ENCODE peak calls at places on chromosomes 12 and 14, in six cellular contexts. K is neuronal stem cell; M is transverse colon; R is pancreas; E is CD8-positive, alpha-beta T cell; F is hepatocyte. T is an unnamed sample.

GRCh38 chr12:112419269-112420133 is 754 bp downstream of the PTPN11 start:
- DNase-seq in K (peak), M (peak), R (peak), E (no peak), F (peak), T (no peak)

GRCh38 chr12:131533139-131533538 is 177.8 kb upstream of the SFSWAP start:
- DNase-seq in K (no peak), M (no peak), R (no peak), E (no peak), F (no peak), T (no peak)

GRCh38 chr14:67738740-67739504 is 37.2 kb downstream of the RDH12 start:
- DNase-seq in K (no peak), M (peak), R (peak), E (no peak), F (peak), T (no peak)

GRCh38 chr12:10363922-10364838 is 25.7 kb downstream of the KLRK1 start:
- DNase-seq in K (no peak), M (peak), R (no peak), E (peak), F (peak), T (no peak)

GRCh38 chr14:93688794-93689193 is 99.5 kb downstream of the PRIMA1 start:
- DNase-seq in K (no peak), M (no peak), R (no peak), E (no peak), F (no peak), T (no peak)

GRCh38 chr12:101172316-101172715 is 37.7 kb downstream of the SLC5A8 start:
- DNase-seq in K (peak), M (peak), R (no peak), E (no peak), F (peak), T (no peak)

GRCh38 chr12:132456944-132457495 is 32.9 kb upstream of the FBRSL1 start:
- DNase-seq in K (no peak), M (no peak), R (no peak), E (no peak), F (no peak), T (peak)

GRCh38 chr14:71324767-71325272 is 417.6 kb downstream of the PCNX1 start:
- DNase-seq in K (no peak), M (peak), R (no peak), E (no peak), F (peak), T (no peak)

GRCh38 chr12:105467710-105468366 is 137.3 kb downstream of the C12orf75 start:
- DNase-seq in K (no peak), M (no peak), R (no peak), E (no peak), F (no peak), T (no peak)

GRCh38 chr12:50240792-50241114 is 42.6 kb downstream of the LIMA1 start:
- DNase-seq in K (no peak), M (no peak), R (no peak), E (no peak), F (no peak), T (no peak)

GRCh38 chr14:51860164-51860835 is at the start of gene GNG2:
- DNase-seq in K (peak), M (peak), R (peak), E (peak), F (peak), T (peak)

GRCh38 chr12:120814903-120815429 is 89.2 kb downstream of the SPPL3 start:
- DNase-seq in K (no peak), M (no peak), R (no peak), E (no peak), F (no peak), T (no peak)

GRCh38 chr12:108394196-108394595 is 55.1 kb upstream of the CMKLR1 start:
- DNase-seq in K (no peak), M (no peak), R (no peak), E (no peak), F (no peak), T (no peak)

GRCh38 chr14:76640923-76641395 is 120.3 kb upstream of the VASH1 start:
- DNase-seq in K (no peak), M (no peak), R (peak), E (no peak), F (no peak), T (no peak)

GRCh38 chr12:121237415-121237814 is 27.5 kb downstream of the P2RX4 start:
- DNase-seq in K (no peak), M (no peak), R (peak), E (no peak), F (no peak), T (peak)

GRCh38 chr14:73258076-73258475 is 20.8 kb downstream of the PAPLN start:
- DNase-seq in K (no peak), M (no peak), R (no peak), E (no peak), F (no peak), T (no peak)

GRCh38 chr14:70888681-70889175 is 18.5 kb upstream of the PCNX1 start:
- DNase-seq in K (no peak), M (no peak), R (no peak), E (no peak), F (no peak), T (no peak)

GRCh38 chr14:90658541-90658967 is 157.7 kb downstream of the TTC7B start:
- DNase-seq in K (no peak), M (no peak), R (no peak), E (no peak), F (no peak), T (no peak)

GRCh38 chr12:77845831-77846230 is 15.1 kb downstream of the NAV3 start:
- DNase-seq in K (no peak), M (no peak), R (no peak), E (no peak), F (no peak), T (no peak)

GRCh38 chr12:65999564-66000280 is 130.8 kb downstream of the LLPH start:
- DNase-seq in K (no peak), M (no peak), R (no peak), E (no peak), F (no peak), T (no peak)

GRCh38 chr14:101010835-101011234 is 107.3 kb upstream of the RTL1 start:
- DNase-seq in K (no peak), M (no peak), R (no peak), E (no peak), F (no peak), T (no peak)

GRCh38 chr12:22678175-22678574 is 53.2 kb downstream of the ETNK1 start:
- DNase-seq in K (no peak), M (no peak), R (no peak), E (no peak), F (no peak), T (no peak)

GRCh38 chr14:54567634-54568561 is 970 bp downstream of the SAMD4A start:
- DNase-seq in K (peak), M (peak), R (peak), E (peak), F (peak), T (peak)

GRCh38 chr12:16076553-16076952 is 165.4 kb downstream of the DERA start:
- DNase-seq in K (peak), M (no peak), R (no peak), E (no peak), F (peak), T (no peak)

GRCh38 chr14:29926228-29926627 is 1.4 kb downstream of the PRKD1 start:
- DNase-seq in K (no peak), M (no peak), R (no peak), E (no peak), F (no peak), T (no peak)

GRCh38 chr12:7934153-7934552 is 1.8 kb downstream of the SLC2A3 start:
- DNase-seq in K (no peak), M (no peak), R (no peak), E (no peak), F (no peak), T (no peak)

GRCh38 chr12:120760349-120761245 is 35.0 kb downstream of the ACADS start:
- DNase-seq in K (no peak), M (no peak), R (no peak), E (no peak), F (no peak), T (no peak)

GRCh38 chr12:83016226-83016835 is 329.6 kb downstream of the TMTC2 start:
- DNase-seq in K (no peak), M (no peak), R (peak), E (no peak), F (peak), T (no peak)

GRCh38 chr12:11431486-11431885 is 36.1 kb upstream of the PRB2 start:
- DNase-seq in K (no peak), M (no peak), R (no peak), E (no peak), F (no peak), T (no peak)

GRCh38 chr14:102971836-102972606 is 49.6 kb downstream of the AMN start:
- DNase-seq in K (no peak), M (no peak), R (no peak), E (no peak), F (no peak), T (no peak)

GRCh38 chr14:54818201-54819133 is 84.2 kb downstream of the GCH1 start:
- DNase-seq in K (no peak), M (peak), R (peak), E (no peak), F (peak), T (no peak)

GRCh38 chr12:125017801-125018200 is 24.4 kb downstream of the BRI3BP start:
- DNase-seq in K (no peak), M (no peak), R (no peak), E (no peak), F (no peak), T (no peak)

GRCh38 chr12:132188451-132189298 is 44.4 kb downstream of the NOC4L start:
- DNase-seq in K (no peak), M (no peak), R (no peak), E (peak), F (no peak), T (peak)

GRCh38 chr14:103633391-103633790 is 4.4 kb downstream of the KLC1 start:
- DNase-seq in K (no peak), M (no peak), R (no peak), E (no peak), F (no peak), T (no peak)

GRCh38 chr14:99412122-99413061 is 68.3 kb downstream of the SETD3 start:
- DNase-seq in K (no peak), M (no peak), R (peak), E (no peak), F (no peak), T (no peak)

GRCh38 chr12:65584041-65584440 is 240.2 kb upstream of the HMGA2 start:
- DNase-seq in K (no peak), M (no peak), R (no peak), E (no peak), F (no peak), T (no peak)

GRCh38 chr12:62631531-62632520 is 165.2 kb downstream of the MON2 start:
- DNase-seq in K (peak), M (peak), R (peak), E (no peak), F (peak), T (peak)

GRCh38 chr12:57738661-57739237 is at the start of gene AGAP2:
- DNase-seq in K (no peak), M (no peak), R (no peak), E (no peak), F (no peak), T (no peak)
- H3K27ac ChIP-seq in K (no peak), M (no peak), R (no peak), E (peak), F (no peak), T (no peak)

GRCh38 chr12:93602897-93603668 is 30.6 kb downstream of the SOCS2 start:
- DNase-seq in K (no peak), M (no peak), R (no peak), E (no peak), F (no peak), T (no peak)
- H3K27ac ChIP-seq in K (no peak), M (peak), R (no peak), E (no peak), F (no peak), T (no peak)

DNA sequence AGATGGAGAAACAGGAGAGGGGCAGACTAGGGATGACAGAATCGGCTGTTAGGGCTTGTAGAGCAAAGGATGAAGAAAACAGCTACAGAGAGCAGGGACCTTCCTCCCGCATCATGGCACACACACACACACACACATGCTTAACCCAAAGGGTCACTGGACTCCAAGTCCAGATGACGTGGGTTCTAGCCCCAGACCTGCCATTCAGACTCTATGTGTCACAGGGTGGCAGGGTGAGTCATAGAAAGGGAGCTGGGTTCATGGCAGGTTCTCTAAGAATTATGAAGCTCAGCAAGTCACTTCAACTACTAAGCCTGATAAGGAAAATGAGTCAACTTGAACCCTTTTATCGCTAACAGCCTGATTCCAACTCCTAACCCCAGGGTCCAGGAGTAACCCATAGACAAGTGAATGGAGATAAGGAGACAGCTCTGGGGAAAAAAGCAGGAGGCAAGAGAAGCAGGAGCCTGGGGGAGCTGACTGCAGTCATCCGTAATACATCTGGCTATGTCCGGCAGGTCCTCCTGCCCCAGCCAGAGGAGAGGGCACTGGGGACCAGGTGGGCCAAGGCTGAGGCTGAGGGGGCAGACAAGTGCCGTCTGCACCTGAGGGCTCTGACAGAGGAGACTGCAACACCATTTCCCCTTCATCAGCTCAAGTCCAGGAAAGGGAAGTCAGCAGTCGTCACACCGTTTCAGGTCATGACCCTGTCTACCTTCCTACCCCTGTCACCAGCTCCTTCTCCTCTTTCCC is 3.6 kb upstream of the TNFRSF1A start:
- DNase-seq in K (no peak), M (no peak), R (no peak), E (no peak), F (peak), T (no peak)
- H3K27ac ChIP-seq in K (no peak), M (peak), R (no peak), E (no peak), F (peak), T (no peak)

GRCh38 chr12:109721276-109721675 is 7.7 kb downstream of the FAM222A start:
- DNase-seq in K (no peak), M (no peak), R (peak), E (no peak), F (no peak), T (no peak)

GRCh38 chr12:109722022-109722752 is 8.6 kb downstream of the FAM222A start:
- DNase-seq in K (no peak), M (no peak), R (no peak), E (no peak), F (no peak), T (peak)

GRCh38 chr12:109720152-109720855 is 6.7 kb downstream of the FAM222A start:
- DNase-seq in K (peak), M (no peak), R (no peak), E (no peak), F (no peak), T (peak)

GRCh38 chr12:109719123-109720022 is 5.7 kb downstream of the FAM222A start:
- DNase-seq in K (no peak), M (no peak), R (no peak), E (no peak), F (no peak), T (no peak)

GRCh38 chr12:109720856-109721189 is 7.2 kb downstream of the FAM222A start:
- DNase-seq in K (no peak), M (no peak), R (no peak), E (no peak), F (no peak), T (no peak)
- H3K27ac ChIP-seq in K (no peak), M (peak), R (no peak), E (no peak), F (no peak), T (no peak)

GRCh38 chr14:105484997-105485393 is 1.7 kb upstream of the CRIP1 start:
- DNase-seq in K (no peak), M (no peak), R (no peak), E (no peak), F (no peak), T (no peak)
- H3K27ac ChIP-seq in K (no peak), M (peak), R (no peak), E (peak), F (no peak), T (no peak)

GRCh38 chr12:72271741-72272661 is at the start of gene TRHDE:
- DNase-seq in K (peak), M (peak), R (peak), E (no peak), F (peak), T (peak)
- H3K27ac ChIP-seq in K (peak), M (peak), R (peak), E (no peak), F (peak), T (peak)

GRCh38 chr14:50758945-50759344 is 72.0 kb downstream of the NIN start:
- DNase-seq in K (no peak), M (no peak), R (no peak), E (no peak), F (no peak), T (no peak)
- H3K27ac ChIP-seq in K (no peak), M (no peak), R (no peak), E (no peak), F (no peak), T (no peak)

T was measured in left lung.